ENCODE peak calls at places on chromosomes 2 and 18, in eight cellular contexts. Z is aorta, O is pancreas, Q is psoas muscle, H is GM06990, X is colonic mucosa, Y is fibroblast of lung, D is right cardiac atrium. P is an unnamed sample.

GRCh38 chr18:62420513-62421209 is 95.6 kb downstream of the TNFRSF11A start:
- DNase-seq in Z (no peak), O (peak; percentile 39), Q (no peak), H (peak; percentile 46), X (peak; percentile 76), Y (peak; percentile 39), D (no peak), P (no peak)

GRCh38 chr2:46824611-46825010 is 91.0 kb downstream of the MCFD2 start:
- DNase-seq in Z (no peak), O (no peak), Q (no peak), H (no peak), X (no peak), Y (no peak), D (no peak), P (no peak)

GRCh38 chr2:41313082-41313481 is 734.7 kb upstream of the PKDCC start:
- DNase-seq in Z (no peak), O (no peak), Q (no peak), H (no peak), X (no peak), Y (no peak), D (no peak), P (no peak)

GRCh38 chr2:237456200-237456731 is 30.8 kb upstream of the MLPH start:
- DNase-seq in Z (peak; percentile 95), O (no peak), Q (peak; percentile 96), H (no peak), X (no peak), Y (peak; percentile 96), D (peak; percentile 85), P (no peak)

GRCh38 chr18:59070181-59070912 is 69.3 kb upstream of the SEC11C start:
- DNase-seq in Z (peak; percentile 96), O (peak; percentile 74), Q (peak; percentile 90), H (peak; percentile 55), X (peak; percentile 87), Y (peak; percentile 71), D (peak; percentile 90), P (peak; percentile 91)

GRCh38 chr18:79947881-79948610 is 3.4 kb downstream of the SLC66A2 start:
- DNase-seq in Z (peak; percentile 51), O (no peak), Q (peak; percentile 73), H (no peak), X (peak; percentile 59), Y (no peak), D (no peak), P (peak; percentile 56)

GRCh38 chr2:25201265-25201664 is 32.9 kb upstream of the POMC start:
- DNase-seq in Z (peak; percentile 23), O (no peak), Q (no peak), H (no peak), X (no peak), Y (no peak), D (no peak), P (no peak)

GRCh38 chr2:216590780-216591179 is 42.4 kb upstream of the IGFBP2 start:
- DNase-seq in Z (no peak), O (peak; percentile 55), Q (no peak), H (no peak), X (peak; percentile 21), Y (peak; percentile 66), D (peak; percentile 68), P (no peak)

GRCh38 chr2:26196683-26197418 is 24.0 kb downstream of the GAREM2 start:
- DNase-seq in Z (no peak), O (no peak), Q (no peak), H (no peak), X (no peak), Y (no peak), D (no peak), P (no peak)

GRCh38 chr2:48287971-48288370 is 242.0 kb upstream of the STON1 start:
- DNase-seq in Z (no peak), O (no peak), Q (no peak), H (no peak), X (no peak), Y (no peak), D (no peak), P (no peak)

GRCh38 chr2:44731505-44731904 is 210.0 kb upstream of the SIX3 start:
- DNase-seq in Z (no peak), O (no peak), Q (no peak), H (peak; percentile 74), X (no peak), Y (no peak), D (no peak), P (no peak)

GRCh38 chr18:23992119-23992940 is 22.2 kb upstream of the TTC39C start:
- DNase-seq in Z (no peak), O (no peak), Q (no peak), H (peak; percentile 59), X (no peak), Y (peak; percentile 39), D (no peak), P (no peak)

GRCh38 chr2:235937936-235938335 is 230.2 kb downstream of the GBX2 start:
- DNase-seq in Z (no peak), O (no peak), Q (no peak), H (no peak), X (no peak), Y (no peak), D (no peak), P (no peak)

GRCh38 chr2:145757503-145758290 is 1237.8 kb upstream of the ZEB2 start:
- DNase-seq in Z (no peak), O (no peak), Q (no peak), H (no peak), X (no peak), Y (no peak), D (no peak), P (no peak)

GRCh38 chr2:96150007-96150406 is 4.8 kb upstream of the DUSP2 start:
- DNase-seq in Z (peak; percentile 17), O (peak; percentile 12), Q (no peak), H (no peak), X (no peak), Y (no peak), D (no peak), P (peak; percentile 75)

DNA sequence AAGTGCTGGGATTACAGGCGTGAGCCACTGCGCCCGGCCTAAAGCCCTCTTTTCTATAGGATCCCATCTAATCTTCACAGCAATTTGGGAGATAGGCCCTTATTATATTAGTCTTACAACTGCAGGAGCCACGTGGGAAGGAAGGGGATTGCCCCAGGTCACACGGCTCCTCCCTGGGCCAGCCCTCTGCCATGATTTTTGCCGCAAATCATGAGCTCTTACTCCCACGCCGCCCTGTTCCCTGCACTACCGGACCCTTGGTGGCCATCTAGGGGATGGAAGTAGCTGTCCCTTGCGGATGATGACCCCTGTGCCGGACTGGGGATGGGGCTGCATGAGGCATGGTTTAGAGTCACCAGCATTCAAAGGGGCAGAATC is 28.4 kb upstream of the PTMA start:
- DNase-seq in Z (no peak), O (no peak), Q (no peak), H (no peak), X (no peak), Y (no peak), D (no peak), P (no peak)
- H3K4me3 ChIP-seq in Z (no peak overlapping the region), O (no peak overlapping the region), Q (peak overlapping the region; percentile 78), H (no peak overlapping the region), X (no peak overlapping the region), Y (no peak overlapping the region), D (no peak overlapping the region), P (no peak overlapping the region)

GRCh38 chr2:207782238-207783030 is 12.7 kb upstream of the FZD5 start:
- DNase-seq in Z (no peak), O (peak; percentile 72), Q (no peak), H (no peak), X (peak; percentile 87), Y (no peak), D (no peak), P (no peak)

GRCh38 chr2:207779523-207779922 is 9.8 kb upstream of the FZD5 start:
- DNase-seq in Z (peak; percentile 39), O (no peak), Q (no peak), H (no peak), X (no peak), Y (no peak), D (no peak), P (no peak)

GRCh38 chr2:207786956-207787516 is 17.3 kb upstream of the FZD5 start:
- DNase-seq in Z (no peak), O (no peak), Q (no peak), H (no peak), X (no peak), Y (no peak), D (no peak), P (no peak)

GRCh38 chr2:207784898-207785297 is 15.2 kb upstream of the FZD5 start:
- DNase-seq in Z (no peak), O (no peak), Q (no peak), H (no peak), X (peak; percentile 74), Y (no peak), D (no peak), P (no peak)

GRCh38 chr2:207783514-207783913 is 13.8 kb upstream of the FZD5 start:
- DNase-seq in Z (no peak), O (no peak), Q (no peak), H (no peak), X (no peak), Y (no peak), D (no peak), P (no peak)
- H3K27me3 ChIP-seq in Z (no peaks in the 10 kb centered on the region), O (no peaks in the 10 kb centered on the region), Q (no peaks in the 10 kb centered on the region), H (no peaks in the 10 kb centered on the region), X (no peaks in the 10 kb centered on the region), Y (peaks cover 3% of the 10 kb centered on the region), D (no peaks in the 10 kb centered on the region), P (no peaks in the 10 kb centered on the region)

GRCh38 chr2:39781697-39782096 is 2.6 kb upstream of the THUMPD2 start:
- DNase-seq in Z (no peak), O (no peak), Q (no peak), H (no peak), X (no peak), Y (peak; percentile 36), D (no peak), P (no peak)

GRCh38 chr2:39778775-39779751 is at the start of gene THUMPD2:
- DNase-seq in Z (peak; percentile 92), O (peak; percentile 73), Q (peak; percentile 87), H (peak; percentile 84), X (peak; percentile 64), Y (peak; percentile 71), D (peak; percentile 91), P (peak; percentile 92)

GRCh38 chr2:39779926-39780325 is 868 bp upstream of the THUMPD2 start:
- DNase-seq in Z (no peak), O (no peak), Q (no peak), H (no peak), X (no peak), Y (no peak), D (no peak), P (no peak)

GRCh38 chr2:39782591-39782990 is 3.5 kb upstream of the THUMPD2 start:
- DNase-seq in Z (no peak), O (no peak), Q (no peak), H (no peak), X (no peak), Y (no peak), D (no peak), P (no peak)

GRCh38 chr2:39780825-39781600 is 2.0 kb upstream of the THUMPD2 start:
- DNase-seq in Z (no peak), O (no peak), Q (no peak), H (no peak), X (no peak), Y (no peak), D (no peak), P (no peak)
- H3K4me3 ChIP-seq in Z (peak overlapping the region; percentile 13), O (no peak overlapping the region), Q (peak overlapping the region; percentile 27), H (no peak overlapping the region), X (no peak overlapping the region), Y (no peak overlapping the region), D (no peak overlapping the region), P (no peak overlapping the region)

DNA sequence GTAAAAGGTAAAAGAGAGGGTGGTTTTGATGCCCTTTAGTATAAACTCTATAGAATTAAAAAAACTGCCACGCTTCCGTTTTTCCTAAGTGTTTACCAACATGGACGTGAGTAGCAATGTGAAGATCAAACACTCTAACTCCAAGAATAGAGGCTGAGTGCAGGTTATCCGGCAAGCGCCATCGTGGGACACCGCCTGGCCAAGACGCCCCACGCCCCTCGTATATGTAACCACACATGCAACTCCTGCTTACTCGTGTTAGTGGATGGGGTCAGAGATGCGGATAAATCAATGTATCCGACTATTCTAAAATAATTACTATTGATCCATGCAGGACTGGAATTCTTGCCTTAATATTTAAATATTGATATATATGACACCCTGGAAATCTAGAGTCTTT is 741.3 kb downstream of the GALR1 start:
- DNase-seq in Z (no peak), O (no peak), Q (no peak), H (no peak), X (no peak), Y (no peak), D (no peak), P (no peak)
- H3K27me3 ChIP-seq in Z (no peaks in the 10 kb centered on the region), O (no peaks in the 10 kb centered on the region), Q (no peaks in the 10 kb centered on the region), H (no peaks in the 10 kb centered on the region), X (no peaks in the 10 kb centered on the region), Y (no peaks in the 10 kb centered on the region), D (no peaks in the 10 kb centered on the region), P (no peaks in the 10 kb centered on the region)

P was measured in spleen.